ENCODE peak calls at places on chromosomes 5 and 9, in four cellular contexts. I, S, K and H are unnamed samples.
A peak's percentile ranks its signal among the peaks of the same experiment; 100 is the strongest.

GRCh38 chr9:36928670-36929349 is 105.3 kb downstream of the PAX5 start:
- DNase-seq in I (no peak), S (peak; percentile 40), K (no peak), H (no peak)

GRCh38 chr5:31937703-31938102 is 236.4 kb downstream of the GOLPH3 start:
- DNase-seq in I (no peak), S (no peak), K (no peak), H (no peak)

GRCh38 chr9:121478816-121479676 is 20.6 kb downstream of the GGTA1 start:
- DNase-seq in I (no peak), S (no peak), K (no peak), H (no peak)

GRCh38 chr5:124754206-124754927 is 7.9 kb upstream of the ZNF608 start:
- DNase-seq in I (no peak), S (no peak), K (no peak), H (no peak)

GRCh38 chr9:98280162-98280561 is 24.7 kb upstream of the TBC1D2 start:
- DNase-seq in I (no peak), S (no peak), K (no peak), H (no peak)

GRCh38 chr9:70256123-70256551 is 2.6 kb upstream of the SMC5 start:
- DNase-seq in I (no peak), S (peak; percentile 72), K (no peak), H (no peak)

GRCh38 chr5:158013939-158014338 is 155.0 kb upstream of the CLINT1 start:
- DNase-seq in I (no peak), S (peak; percentile 62), K (no peak), H (no peak)

GRCh38 chr5:16461782-16462181 is 3.8 kb downstream of the ZNF622 start:
- DNase-seq in I (no peak), S (peak; percentile 95), K (no peak), H (no peak)

GRCh38 chr9:35616681-35617459 is 1.3 kb downstream of the CD72 start:
- DNase-seq in I (no peak), S (peak; percentile 50), K (no peak), H (no peak)

GRCh38 chr9:122445155-122445749 is 32.5 kb downstream of the OR1J1 start:
- DNase-seq in I (no peak), S (peak; percentile 90), K (no peak), H (no peak)

GRCh38 chr9:107631788-107632187 is 142.2 kb upstream of the KLF4 start:
- DNase-seq in I (no peak), S (peak; percentile 69), K (no peak), H (no peak)

GRCh38 chr9:1707291-1707690 is 307.9 kb upstream of the SMARCA2 start:
- DNase-seq in I (no peak), S (no peak), K (no peak), H (no peak)

GRCh38 chr9:126701820-126702500 is 88.2 kb downstream of the LMX1B start:
- DNase-seq in I (no peak), S (no peak), K (no peak), H (no peak)

GRCh38 chr5:169302491-169303118 is 1.7 kb upstream of the SLIT3 start:
- DNase-seq in I (peak; percentile 78), S (peak; percentile 96), K (no peak), H (no peak)

GRCh38 chr9:2967779-2968178 is 123.9 kb upstream of the PUM3 start:
- DNase-seq in I (no peak), S (peak; percentile 49), K (no peak), H (no peak)

GRCh38 chr9:126146254-126147145 is 180.1 kb upstream of the MVB12B start:
- DNase-seq in I (peak; percentile 0), S (no peak), K (no peak), H (no peak)

GRCh38 chr9:83430681-83431080 is 107.5 kb downstream of the FRMD3 start:
- DNase-seq in I (no peak), S (no peak), K (no peak), H (no peak)

GRCh38 chr5:144040615-144041394 is 129.7 kb downstream of the YIPF5 start:
- DNase-seq in I (no peak), S (peak; percentile 24), K (no peak), H (no peak)

GRCh38 chr5:137843676-137844284 is 23.9 kb upstream of the MYOT start:
- DNase-seq in I (no peak), S (no peak), K (no peak), H (no peak)

GRCh38 chr5:159106569-159107282 is 7.0 kb upstream of the EBF1 start:
- DNase-seq in I (peak; percentile 71), S (peak; percentile 67), K (peak; percentile 20), H (no peak)

GRCh38 chr5:180127682-180128670 is 56.4 kb upstream of the RNF130 start:
- DNase-seq in I (no peak), S (no peak), K (no peak), H (no peak)